ENCODE peak calls at places on chromosomes 6 and 20, in four cellular contexts. One of them, this sample, is unnamed.

GRCh38 chr6:64872633-64873032 is 834.4 kb downstream of the EYS start:
- DNase-seq in GM12878: no peak
- DNase-seq in WTC11: no peak
- DNase-seq in HepG2: no peak
- DNase-seq in this sample: no peak

GRCh38 chr6:25334793-25335192 is 55.6 kb downstream of the CARMIL1 start:
- DNase-seq in HepG2: no peak
- DNase-seq in GM12878: no peak
- DNase-seq in WTC11: no peak
- DNase-seq in this sample: no peak

GRCh38 chr6:36657942-36658544 is 20.5 kb upstream of the CDKN1A start:
- DNase-seq in GM12878: no peak
- DNase-seq in WTC11: no peak
- DNase-seq in HepG2: no peak
- DNase-seq in this sample: no peak

GRCh38 chr20:6828794-6829423 is 61.4 kb downstream of the BMP2 start:
- DNase-seq in WTC11: peak; percentile 69
- DNase-seq in GM12878: peak; percentile 30
- DNase-seq in HepG2: peak; percentile 74
- DNase-seq in this sample: peak; percentile 13

GRCh38 chr6:140992678-140993077 is 1140.0 kb upstream of the GJE1 start:
- DNase-seq in WTC11: no peak
- DNase-seq in GM12878: no peak
- DNase-seq in HepG2: no peak
- DNase-seq in this sample: no peak

GRCh38 chr6:109308018-109308492 is 74.2 kb downstream of the CD164 start:
- DNase-seq in HepG2: peak; percentile 31
- DNase-seq in GM12878: no peak
- DNase-seq in WTC11: no peak
- DNase-seq in this sample: peak; percentile 79

GRCh38 chr20:23782366-23782983 is 31.7 kb upstream of the CST1 start:
- DNase-seq in WTC11: no peak
- DNase-seq in HepG2: no peak
- DNase-seq in GM12878: no peak
- DNase-seq in this sample: peak; percentile 33

GRCh38 chr20:19885981-19886665 is 128.1 kb downstream of the RIN2 start:
- DNase-seq in HepG2: peak; percentile 73
- DNase-seq in WTC11: peak; percentile 11
- DNase-seq in GM12878: no peak
- DNase-seq in this sample: no peak

GRCh38 chr20:25457886-25458680 is 50.6 kb downstream of the GINS1 start:
- DNase-seq in HepG2: no peak
- DNase-seq in GM12878: no peak
- DNase-seq in WTC11: no peak
- DNase-seq in this sample: no peak

GRCh38 chr6:133707456-133707855 is 181.5 kb upstream of the TCF21 start:
- DNase-seq in GM12878: peak; percentile 5
- DNase-seq in HepG2: no peak
- DNase-seq in WTC11: no peak
- DNase-seq in this sample: no peak

GRCh38 chr6:104705095-104705707 is 154.5 kb downstream of the HACE1 start:
- DNase-seq in WTC11: no peak
- DNase-seq in GM12878: no peak
- DNase-seq in HepG2: no peak
- DNase-seq in this sample: no peak

GRCh38 chr6:27091661-27092315 is 155.7 kb upstream of the PRSS16 start:
- DNase-seq in GM12878: peak; percentile 54
- DNase-seq in WTC11: peak; percentile 41
- DNase-seq in HepG2: peak; percentile 66
- DNase-seq in this sample: peak; percentile 59

GRCh38 chr20:53942121-53942816 is 128.1 kb downstream of the BCAS1 start:
- DNase-seq in HepG2: no peak
- DNase-seq in GM12878: peak; percentile 63
- DNase-seq in WTC11: peak; percentile 34
- DNase-seq in this sample: no peak

GRCh38 chr6:8738951-8739350 is 303.6 kb upstream of the SLC35B3 start:
- DNase-seq in HepG2: no peak
- DNase-seq in WTC11: no peak
- DNase-seq in GM12878: no peak
- DNase-seq in this sample: no peak

GRCh38 chr6:33339193-33339592 is 21.6 kb upstream of the ZBTB22 start:
- DNase-seq in HepG2: no peak
- DNase-seq in WTC11: no peak
- DNase-seq in GM12878: no peak
- DNase-seq in this sample: no peak

GRCh38 chr6:15441215-15441868 is 195.5 kb downstream of the JARID2 start:
- DNase-seq in HepG2: peak; percentile 65
- DNase-seq in GM12878: no peak
- DNase-seq in WTC11: peak; percentile 42
- DNase-seq in this sample: peak; percentile 56

GRCh38 chr6:138211601-138212000 is 6.7 kb downstream of the PBOV1 start:
- DNase-seq in HepG2: no peak
- DNase-seq in GM12878: no peak
- DNase-seq in WTC11: no peak
- DNase-seq in this sample: no peak

GRCh38 chr6:166032366-166033171 is 135.1 kb downstream of the TBXT start:
- DNase-seq in WTC11: peak; percentile 42
- DNase-seq in HepG2: no peak
- DNase-seq in GM12878: no peak
- DNase-seq in this sample: no peak

GRCh38 chr20:1827974-1828785 is 67.0 kb upstream of the SIRPA start:
- DNase-seq in GM12878: no peak
- DNase-seq in WTC11: no peak
- DNase-seq in HepG2: peak; percentile 99
- DNase-seq in this sample: no peak

GRCh38 chr6:138105880-138106664 is 1.1 kb downstream of the PERP start:
- DNase-seq in HepG2: peak; percentile 63
- DNase-seq in WTC11: peak; percentile 40
- DNase-seq in GM12878: no peak
- DNase-seq in this sample: no peak

GRCh38 chr20:62739067-62739466 is 30.4 kb downstream of the NTSR1 start:
- DNase-seq in GM12878: no peak
- DNase-seq in WTC11: peak; percentile 8
- DNase-seq in HepG2: no peak
- DNase-seq in this sample: no peak

GRCh38 chr6:18293192-18293904 is 29.0 kb upstream of the DEK start:
- DNase-seq in GM12878: no peak
- DNase-seq in WTC11: no peak
- DNase-seq in HepG2: peak; percentile 11
- DNase-seq in this sample: no peak

GRCh38 chr6:105317607-105318533 is 85.0 kb downstream of the PREP start:
- DNase-seq in GM12878: no peak
- DNase-seq in WTC11: peak; percentile 33
- DNase-seq in HepG2: peak; percentile 8
- DNase-seq in this sample: no peak

GRCh38 chr6:152290693-152291092 is 346.5 kb downstream of the SYNE1 start:
- DNase-seq in GM12878: no peak
- DNase-seq in WTC11: no peak
- DNase-seq in HepG2: no peak
- DNase-seq in this sample: no peak

GRCh38 chr6:159929819-159930218 is 39.0 kb downstream of the MAS1 start:
- DNase-seq in HepG2: no peak
- DNase-seq in GM12878: peak; percentile 73
- DNase-seq in WTC11: no peak
- DNase-seq in this sample: peak; percentile 68

GRCh38 chr6:36986704-36987047 is 680 bp upstream of the MTCH1 start:
- DNase-seq in GM12878: no peak
- DNase-seq in WTC11: no peak
- DNase-seq in HepG2: no peak
- DNase-seq in this sample: no peak

GRCh38 chr6:28105286-28105685 is 19.1 kb upstream of the ZSCAN16 start:
- DNase-seq in HepG2: no peak
- DNase-seq in WTC11: no peak
- DNase-seq in GM12878: no peak
- DNase-seq in this sample: peak; percentile 44

GRCh38 chr6:113632220-113632864 is 224.8 kb upstream of the MARCKS start:
- DNase-seq in HepG2: peak; percentile 78
- DNase-seq in GM12878: peak; percentile 91
- DNase-seq in WTC11: no peak
- DNase-seq in this sample: no peak

GRCh38 chr20:20195011-20195705 is 142.8 kb downstream of the CFAP61 start:
- DNase-seq in HepG2: no peak
- DNase-seq in WTC11: no peak
- DNase-seq in GM12878: no peak
- DNase-seq in this sample: no peak

DNA sequence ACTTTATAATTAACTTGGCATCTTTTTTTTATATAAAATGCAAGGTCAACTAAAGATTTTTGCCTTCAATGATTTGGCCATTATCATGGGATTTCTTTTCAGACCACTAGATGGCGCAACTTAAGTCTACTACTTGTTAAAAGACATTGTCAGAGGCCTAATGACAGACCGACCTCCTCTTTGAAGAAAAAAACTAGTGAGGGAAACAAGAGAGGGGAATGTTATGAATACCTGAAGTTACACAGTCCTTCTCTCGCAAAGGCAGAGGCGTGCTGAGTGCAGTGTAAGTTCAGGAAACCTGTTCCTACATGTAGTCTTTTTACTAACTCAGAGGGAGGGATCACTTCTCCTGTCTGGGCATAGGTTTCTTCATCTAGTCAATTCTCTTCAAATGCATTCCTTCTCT is 9.3 kb downstream of the TRAPPC3L start:
- DNase-seq in WTC11: no peak
- DNase-seq in HepG2: peak; percentile 73
- DNase-seq in GM12878: no peak
- DNase-seq in this sample: peak; percentile 69
- TF ChIP-seq NR2C2 in WTC11: no peak
- TF ChIP-seq NR2C2 in HepG2: no peak
- TF ChIP-seq NR2C2 in GM12878: no peak
- TF ChIP-seq NR2C2 in this sample: no peak

GRCh38 chr20:47280668-47281067 is 75.8 kb downstream of the ZMYND8 start:
- DNase-seq in WTC11: no peak
- DNase-seq in GM12878: no peak
- DNase-seq in HepG2: no peak
- DNase-seq in this sample: no peak

GRCh38 chr20:47276856-47277541 is 79.5 kb downstream of the ZMYND8 start:
- DNase-seq in HepG2: no peak
- DNase-seq in GM12878: no peak
- DNase-seq in WTC11: no peak
- DNase-seq in this sample: no peak

GRCh38 chr20:47280228-47280627 is 76.3 kb downstream of the ZMYND8 start:
- DNase-seq in GM12878: no peak
- DNase-seq in HepG2: no peak
- DNase-seq in WTC11: no peak
- DNase-seq in this sample: no peak

GRCh38 chr20:47281376-47281775 is 75.1 kb downstream of the ZMYND8 start:
- DNase-seq in GM12878: no peak
- DNase-seq in WTC11: no peak
- DNase-seq in HepG2: no peak
- DNase-seq in this sample: no peak

DNA sequence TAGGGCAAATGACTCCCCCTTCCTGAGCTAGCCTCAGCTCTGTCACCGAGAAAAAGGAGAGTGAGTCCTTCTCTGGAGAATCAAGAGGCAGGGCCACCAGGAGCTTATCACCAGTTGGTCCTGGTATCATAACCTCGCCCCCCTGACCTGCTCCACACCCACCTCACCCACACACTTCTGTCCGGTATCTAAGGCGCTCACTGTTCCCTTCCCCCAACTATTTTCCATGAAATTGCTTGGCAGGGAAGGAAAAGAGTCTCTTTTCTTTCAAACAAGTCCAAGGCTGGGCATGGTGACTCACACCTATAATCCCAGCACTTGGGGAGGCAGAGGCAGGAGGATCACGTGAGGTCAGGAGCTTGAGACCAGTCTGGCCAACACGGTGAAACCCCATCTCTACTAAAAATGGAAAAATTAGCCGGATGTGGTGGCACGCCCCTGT is 77.6 kb downstream of the ZMYND8 start:
- DNase-seq in HepG2: no peak
- DNase-seq in WTC11: no peak
- DNase-seq in GM12878: no peak
- DNase-seq in this sample: peak; percentile 54
- TF ChIP-seq CREM in HepG2: no peak
- TF ChIP-seq CREM in WTC11: no peak
- TF ChIP-seq CREM in GM12878: no peak
- TF ChIP-seq CREM in this sample: no peak

DNA sequence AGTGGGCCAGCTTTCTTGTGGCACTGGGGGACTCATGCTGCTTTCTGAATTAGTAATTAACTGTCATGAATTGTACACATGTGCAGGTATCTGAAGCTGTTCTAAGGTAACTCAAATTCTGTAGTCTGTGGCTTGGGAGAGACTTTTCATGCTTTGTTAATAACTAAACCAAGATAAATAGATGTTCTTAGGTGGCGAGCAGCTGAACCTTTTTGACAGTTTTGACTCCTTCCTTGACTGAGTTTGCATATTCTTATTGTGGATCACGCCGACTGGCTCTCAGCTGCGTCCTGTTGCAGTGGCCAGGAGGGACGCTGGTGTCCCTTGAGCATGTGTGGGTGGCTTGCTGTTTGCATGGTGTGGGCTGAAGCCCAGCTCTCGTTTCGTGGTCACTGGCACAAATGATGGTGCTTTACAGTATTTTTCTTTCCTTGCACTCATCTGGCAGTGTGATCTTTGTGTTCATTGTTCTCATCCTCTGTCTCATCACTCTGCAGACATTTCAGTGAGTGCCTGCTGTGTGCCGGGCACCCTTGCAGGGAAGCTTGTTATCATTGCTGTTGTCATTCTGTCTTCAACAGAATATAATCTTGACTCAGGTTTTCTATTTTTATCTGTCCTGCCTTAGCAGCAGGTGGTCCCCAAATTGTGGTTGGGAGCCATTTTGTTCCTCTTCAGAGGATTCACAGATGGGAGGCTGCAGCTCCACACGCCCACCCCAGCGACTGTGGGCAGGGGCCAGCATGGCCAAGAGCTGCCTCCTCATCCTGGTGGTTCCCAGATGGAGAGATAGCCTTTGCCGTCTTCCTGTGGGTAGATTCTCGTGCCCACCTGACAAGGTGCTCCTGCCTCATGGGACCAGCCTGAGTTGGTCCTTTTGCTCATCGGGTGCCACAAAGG is 39.6 kb downstream of the DUSP22 start:
- DNase-seq in HepG2: no peak
- DNase-seq in WTC11: no peak
- DNase-seq in GM12878: peak; percentile 93
- DNase-seq in this sample: no peak
- TF ChIP-seq NR2C2 in HepG2: no peak
- TF ChIP-seq NR2C2 in WTC11: no peak
- TF ChIP-seq NR2C2 in GM12878: no peak
- TF ChIP-seq NR2C2 in this sample: no peak

DNA sequence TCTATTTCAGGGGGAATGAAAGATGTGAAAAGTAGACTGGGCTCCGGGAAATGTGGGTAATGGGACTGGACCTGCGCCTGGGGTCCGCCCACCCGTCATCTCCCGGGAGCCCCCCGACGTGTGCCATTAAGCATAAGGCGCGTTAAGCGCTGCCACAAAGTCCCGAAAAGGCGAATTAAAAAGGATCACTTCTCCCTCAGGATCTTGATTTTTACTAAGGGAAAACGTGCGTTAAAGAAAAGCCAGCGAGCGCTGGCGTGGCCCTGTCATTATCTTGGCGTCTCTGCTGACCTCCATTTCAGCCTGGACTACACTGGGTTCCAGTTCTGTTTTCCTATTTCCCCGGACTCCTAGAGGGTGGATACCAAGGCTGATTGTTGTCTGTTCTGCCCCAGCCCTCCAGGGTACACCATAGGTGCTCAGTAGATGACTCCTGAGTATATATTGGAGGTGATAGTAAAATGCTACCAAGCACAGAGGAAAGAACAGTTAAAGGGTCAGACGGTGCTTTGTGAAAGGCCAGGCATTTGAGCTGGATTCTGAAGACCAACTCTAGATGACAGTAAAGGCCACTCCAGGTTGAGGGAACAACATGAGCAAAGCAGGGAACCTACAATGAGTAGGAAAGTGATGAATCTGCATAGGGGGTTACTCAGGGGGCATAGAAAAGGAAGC is 89.2 kb upstream of the ARID1B start:
- DNase-seq in HepG2: no peak
- DNase-seq in WTC11: peak; percentile 18
- DNase-seq in GM12878: no peak
- DNase-seq in this sample: peak; percentile 74
- TF ChIP-seq CREM in HepG2: no peak
- TF ChIP-seq CREM in WTC11: no peak
- TF ChIP-seq CREM in GM12878: no peak
- TF ChIP-seq CREM in this sample: no peak